ENCODE peak calls at places on chromosomes 11 and 22, in seven cellular contexts. G, N, V, H, S, T and Y are unnamed samples.

GRCh38 chr11:2289859-2290258 is 11.9 kb downstream of the C11orf21 start:
- DNase-seq in G (no peak), N (no peak), V (no peak), H (no peak), S (no peak), T (no peak), Y (no peak)

GRCh38 chr11:64094463-64095223 is 58.9 kb downstream of the FLRT1 start:
- DNase-seq in G (peak; percentile 94), N (peak; percentile 81), V (no peak), H (peak; percentile 56), S (no peak), T (no peak), Y (no peak)

GRCh38 chr11:3735827-3736226 is 61.5 kb downstream of the NUP98 start:
- DNase-seq in G (no peak), N (peak; percentile 28), V (no peak), H (no peak), S (no peak), T (no peak), Y (no peak)

GRCh38 chr11:28366549-28367341 is 258.6 kb downstream of the METTL15 start:
- DNase-seq in G (no peak), N (peak; percentile 75), V (no peak), H (no peak), S (no peak), T (no peak), Y (no peak)

GRCh38 chr11:132106336-132106982 is 736.0 kb downstream of the NTM start:
- DNase-seq in G (no peak), N (peak; percentile 13), V (no peak), H (no peak), S (no peak), T (no peak), Y (no peak)

GRCh38 chr11:2435288-2436012 is 8.9 kb downstream of the TRPM5 start:
- DNase-seq in G (no peak), N (no peak), V (no peak), H (no peak), S (no peak), T (no peak), Y (no peak)

GRCh38 chr22:38830026-38830844 is 13.6 kb downstream of the NPTXR start:
- DNase-seq in G (no peak), N (no peak), V (no peak), H (no peak), S (no peak), T (no peak), Y (no peak)

GRCh38 chr11:10309163-10310093 is 4.6 kb downstream of the ADM start:
- DNase-seq in G (peak; percentile 80), N (peak; percentile 92), V (peak; percentile 74), H (peak; percentile 49), S (no peak), T (no peak), Y (no peak)

GRCh38 chr11:64546600-64546999 is 44.4 kb upstream of the SLC22A12 start:
- DNase-seq in G (no peak), N (no peak), V (no peak), H (no peak), S (no peak), T (no peak), Y (no peak)

GRCh38 chr11:1051356-1052132 is 15.0 kb upstream of the MUC6 start:
- DNase-seq in G (no peak), N (no peak), V (no peak), H (no peak), S (no peak), T (peak; percentile 36), Y (no peak)

GRCh38 chr22:37904572-37905533 is 1.2 kb upstream of the MICALL1 start:
- DNase-seq in G (peak; percentile 84), N (peak; percentile 99), V (peak; percentile 58), H (peak; percentile 77), S (peak; percentile 67), T (peak; percentile 58), Y (no peak)

GRCh38 chr11:29657709-29658108 is 359.1 kb downstream of the KCNA4 start:
- DNase-seq in G (no peak), N (no peak), V (no peak), H (no peak), S (no peak), T (no peak), Y (no peak)

GRCh38 chr22:25027959-25028840 is 75.7 kb downstream of the KIAA1671 start:
- DNase-seq in G (peak; percentile 31), N (no peak), V (no peak), H (peak; percentile 45), S (peak; percentile 88), T (peak; percentile 66), Y (no peak)

GRCh38 chr11:6611092-6612007 is 666 bp downstream of the TAF10 start:
- DNase-seq in G (no peak), N (peak; percentile 21), V (no peak), H (peak; percentile 45), S (peak; percentile 61), T (no peak), Y (no peak)

GRCh38 chr11:2929880-2930704 is 872 bp upstream of the PHLDA2 start:
- DNase-seq in G (peak; percentile 65), N (peak; percentile 61), V (peak; percentile 53), H (peak; percentile 72), S (peak; percentile 73), T (peak; percentile 76), Y (peak; percentile 11)

GRCh38 chr11:119676461-119677020 is 52.5 kb downstream of the NECTIN1 start:
- DNase-seq in G (no peak), N (peak; percentile 57), V (no peak), H (no peak), S (no peak), T (no peak), Y (no peak)

GRCh38 chr11:121452609-121453150 is at the start of gene SORL1-AS1:
- DNase-seq in G (peak; percentile 12), N (peak; percentile 5), V (no peak), H (no peak), S (no peak), T (no peak), Y (no peak)

GRCh38 chr22:37552560-37553163 is 7.6 kb upstream of the CDC42EP1 start:
- DNase-seq in G (no peak), N (peak; percentile 55), V (no peak), H (peak; percentile 92), S (peak; percentile 62), T (peak; percentile 27), Y (no peak)

GRCh38 chr11:76410771-76411423 is 29.8 kb downstream of the GVQW3 start:
- DNase-seq in G (no peak), N (no peak), V (no peak), H (peak; percentile 15), S (peak; percentile 37), T (no peak), Y (no peak)

GRCh38 chr11:124646148-124646547 is 23.5 kb downstream of the TBRG1 start:
- DNase-seq in G (no peak), N (no peak), V (no peak), H (no peak), S (no peak), T (no peak), Y (no peak)
- TF ChIP-seq USF2 in G (no peak), N (no peak), V (no peak), H (no peak), S (no peak), T (no peak), Y (no peak)

GRCh38 chr22:18114495-18114894 is 3.9 kb downstream of the TUBA8 start:
- DNase-seq in G (no peak), N (no peak), V (no peak), H (no peak), S (no peak), T (no peak), Y (no peak)

GRCh38 chr22:18112440-18112839 is 1.8 kb downstream of the TUBA8 start:
- DNase-seq in G (no peak), N (no peak), V (no peak), H (no peak), S (no peak), T (no peak), Y (no peak)

GRCh38 chr22:18114976-18115652 is 4.5 kb downstream of the TUBA8 start:
- DNase-seq in G (no peak), N (no peak), V (no peak), H (no peak), S (no peak), T (no peak), Y (no peak)

GRCh38 chr22:18111759-18112330 is 1.2 kb downstream of the TUBA8 start:
- DNase-seq in G (no peak), N (no peak), V (no peak), H (no peak), S (peak; percentile 51), T (no peak), Y (no peak)

DNA sequence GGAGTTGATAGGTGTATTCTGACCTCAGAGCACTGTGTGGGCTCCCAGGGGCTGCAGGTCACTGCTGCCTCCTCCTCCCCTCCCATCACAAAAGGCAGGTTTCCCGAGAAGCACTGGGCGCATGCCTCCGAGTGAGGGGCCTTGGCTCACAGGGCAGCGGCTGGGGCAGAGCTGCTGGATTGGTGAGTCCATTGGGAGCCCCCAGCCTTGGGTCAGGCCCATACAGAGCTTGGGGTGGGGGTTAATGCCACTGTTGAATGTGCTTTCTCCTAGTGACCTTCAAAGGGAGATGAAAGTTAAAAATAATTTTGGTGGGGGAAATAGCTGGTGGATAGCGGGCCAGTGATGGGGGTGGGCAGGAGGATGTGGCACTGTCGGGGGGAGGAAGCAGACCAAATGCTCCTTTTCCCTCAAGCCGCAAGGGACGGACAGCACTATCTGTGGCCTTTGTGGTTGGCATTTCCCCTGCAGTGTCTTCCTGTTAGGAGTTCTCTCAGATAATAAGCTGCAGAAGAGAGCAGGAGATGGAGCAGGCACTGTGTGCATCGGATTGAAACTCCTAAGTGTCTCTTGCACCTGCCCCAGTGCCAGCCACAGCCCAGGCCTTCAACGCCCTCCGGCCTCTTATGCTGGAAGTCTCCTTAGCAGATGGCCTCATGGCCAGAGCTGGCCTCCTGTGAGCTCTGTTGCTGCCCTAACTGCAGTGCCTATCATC is 3.2 kb downstream of the TUBA8 start:
- DNase-seq in G (no peak), N (no peak), V (no peak), H (no peak), S (no peak), T (no peak), Y (no peak)
- H3K4me2 ChIP-seq in G (no peak overlapping the region), N (no peak overlapping the region), V (no peak overlapping the region), H (no peak overlapping the region), S (no peak overlapping the region), T (no peak overlapping the region), Y (peak overlapping the region; percentile 53)

DNA sequence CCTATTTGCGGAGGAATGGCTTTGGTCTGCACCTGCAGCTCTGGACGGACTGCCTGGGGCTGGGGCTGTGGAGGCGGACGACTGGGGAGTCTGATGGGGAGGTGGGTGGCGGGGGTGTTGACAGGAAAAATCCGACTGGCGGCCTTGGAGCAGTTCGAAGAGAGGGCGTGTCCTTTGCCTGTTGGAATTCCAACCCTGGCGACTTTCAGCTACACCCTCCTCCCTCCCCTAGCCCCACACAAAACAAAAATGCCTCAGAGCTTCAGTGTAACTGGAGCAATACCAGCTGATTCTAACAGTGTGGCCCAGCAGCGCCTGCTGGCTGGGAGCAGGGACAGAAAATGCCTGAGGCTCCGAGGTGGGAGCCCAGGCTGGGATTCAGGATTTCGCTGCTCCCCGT is 85.4 kb downstream of the ATXN10 start:
- DNase-seq in G (no peak), N (peak; percentile 14), V (no peak), H (no peak), S (peak; percentile 58), T (no peak), Y (no peak)
- TF ChIP-seq USF2 in G (no peak), N (no peak), V (no peak), H (no peak), S (no peak), T (no peak), Y (no peak)

DNA sequence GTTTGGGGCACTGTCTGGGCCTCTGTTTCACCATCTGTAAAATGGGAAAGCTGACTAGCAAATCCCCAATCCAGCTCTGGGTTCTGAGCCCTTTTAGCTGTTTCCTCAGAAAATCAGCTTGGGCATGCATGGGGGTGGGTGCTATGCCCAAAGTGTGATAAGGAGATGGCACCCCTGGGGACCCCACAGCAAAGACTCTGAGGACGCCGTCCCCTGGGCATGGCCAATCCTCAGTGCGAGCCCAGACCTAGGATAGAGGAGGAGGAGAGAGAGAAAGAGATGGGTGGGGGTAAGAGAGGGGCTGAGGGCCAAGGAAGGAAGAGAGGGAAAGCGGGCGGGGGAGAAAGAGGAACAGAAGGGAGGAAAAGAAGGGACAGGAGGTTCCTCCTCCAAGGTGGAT is 31.8 kb downstream of the TPBGL start:
- DNase-seq in G (no peak), N (no peak), V (no peak), H (no peak), S (no peak), T (no peak), Y (no peak)
- H3K4me2 ChIP-seq in G (no peak overlapping the region), N (no peak overlapping the region), V (no peak overlapping the region), H (no peak overlapping the region), S (no peak overlapping the region), T (no peak overlapping the region), Y (peak overlapping the region; percentile 11)